ENCODE peak calls at places on chromosomes 4 and X, in ten cellular contexts. U is cardiac muscle cell, F is astrocyte, N is body of pancreas, L is psoas muscle, A is esophagus squamous epithelium, O is choroid plexus epithelial cell, X is cardiac fibroblast, G is A549, C is brain microvascular endothelial cell. E is an unnamed sample.

GRCh38 chr4:118224239-118224829 is 128.5 kb downstream of the PRSS12 start:
- DNase-seq in X (peak), L (no peak), N (no peak), F (peak), A (no peak), U (peak), O (peak), G (peak), C (peak), E (peak)

GRCh38 chr4:86959588-86960500 is 25.0 kb downstream of the AFF1 start:
- DNase-seq in N (no peak), U (peak), G (no peak), X (no peak), C (no peak), O (no peak), A (no peak), L (no peak), F (no peak), E (no peak)

GRCh38 chr4:102612824-102613366 is 111.7 kb downstream of the NFKB1 start:
- DNase-seq in G (no peak), N (no peak), F (no peak), C (no peak), A (no peak), U (no peak), X (no peak), O (no peak), L (no peak), E (no peak)

GRCh38 chrX:40158036-40158706 is 60.4 kb upstream of the BCOR start:
- DNase-seq in C (no peak), O (no peak), U (peak), F (no peak), N (no peak), L (peak), G (peak), X (no peak), A (no peak), E (no peak)

GRCh38 chr4:82394896-82395295 is 21.1 kb upstream of the HNRNPD start:
- DNase-seq in A (no peak), G (no peak), X (no peak), F (no peak), L (no peak), C (no peak), O (no peak), N (no peak), U (no peak), E (no peak)

GRCh38 chr4:67071641-67072040 is 473.7 kb downstream of the CENPC start:
- DNase-seq in G (no peak), F (no peak), U (no peak), X (no peak), C (no peak), L (no peak), A (no peak), N (no peak), O (no peak), E (no peak)

GRCh38 chr4:20591571-20592455 is 108.4 kb upstream of the PACRGL start:
- DNase-seq in U (no peak), C (no peak), F (no peak), O (no peak), L (no peak), G (no peak), N (no peak), X (no peak), A (no peak), E (no peak)

GRCh38 chr4:134999169-134999568 is 797.6 kb upstream of the PABPC4L start:
- DNase-seq in L (no peak), X (no peak), O (no peak), C (no peak), A (no peak), N (no peak), U (no peak), F (no peak), G (no peak), E (no peak)

GRCh38 chrX:9864011-9864410 is 77.8 kb downstream of the SHROOM2 start:
- DNase-seq in F (no peak), A (no peak), C (no peak), O (no peak), L (no peak), U (peak), X (no peak), N (no peak), G (no peak), E (no peak)

GRCh38 chr4:113293043-113293560 is 243.6 kb downstream of the ANK2 start:
- DNase-seq in C (peak), N (no peak), X (peak), O (peak), F (peak), A (no peak), G (no peak), L (no peak), U (no peak), E (no peak)

GRCh38 chrX:153972368-153973126 is at the start of gene TMEM187:
- DNase-seq in C (peak), L (peak), A (no peak), O (peak), F (peak), G (peak), N (peak), U (peak), X (peak), E (no peak)

GRCh38 chr4:140943887-140944515 is 187.8 kb upstream of the TBC1D9 start:
- DNase-seq in C (peak), U (no peak), A (no peak), X (peak), L (no peak), N (no peak), G (no peak), F (peak), O (peak), E (no peak)

GRCh38 chrX:37348237-37349130 is 680 bp upstream of the PRRG1 start:
- DNase-seq in U (no peak), G (no peak), L (no peak), X (peak), F (peak), O (peak), C (no peak), A (no peak), N (no peak), E (no peak)

GRCh38 chr4:128565565-128566186 is 243.8 kb upstream of the JADE1 start:
- DNase-seq in G (no peak), F (no peak), L (peak), C (no peak), U (peak), N (peak), O (peak), X (peak), A (no peak), E (no peak)

GRCh38 chr4:79689735-79690134 is 281.7 kb upstream of the GK2 start:
- DNase-seq in C (no peak), G (no peak), N (no peak), L (no peak), O (no peak), A (no peak), X (no peak), F (no peak), U (no peak), E (no peak)

GRCh38 chrX:13087322-13088154 is 43.1 kb upstream of the FAM9C start:
- DNase-seq in F (peak), L (no peak), A (no peak), O (peak), C (peak), G (no peak), N (no peak), X (peak), U (no peak), E (no peak)

GRCh38 chr4:103207673-103208072 is 9.5 kb upstream of the CENPE start:
- DNase-seq in U (peak), F (no peak), O (no peak), C (no peak), L (no peak), G (no peak), N (peak), X (no peak), A (no peak), E (no peak)

GRCh38 chrX:147498796-147499195 is 412.9 kb upstream of the FMR1 start:
- DNase-seq in L (no peak), F (no peak), G (no peak), U (no peak), X (no peak), O (no peak), A (no peak), C (no peak), N (no peak), E (no peak)

GRCh38 chr4:170004656-170005250 is 21.4 kb downstream of the MFAP3L start:
- DNase-seq in F (peak), L (no peak), C (no peak), U (no peak), A (no peak), X (no peak), O (no peak), G (no peak), N (no peak), E (no peak)

GRCh38 chr4:17578482-17578891 is 1.5 kb downstream of the LAP3 start:
- DNase-seq in G (no peak), C (no peak), O (peak), L (no peak), U (no peak), F (no peak), X (peak), N (no peak), A (no peak), E (no peak)

GRCh38 chr4:17580969-17581368 is 4.0 kb downstream of the LAP3 start:
- DNase-seq in O (peak), A (no peak), G (no peak), X (peak), F (peak), C (peak), L (no peak), N (no peak), U (no peak), E (no peak)

GRCh38 chr4:17576932-17577659 is at the start of gene LAP3:
- DNase-seq in X (peak), N (peak), L (peak), C (peak), U (peak), A (peak), O (peak), G (peak), F (peak), E (peak)

GRCh38 chr4:17574206-17574605 is 2.8 kb upstream of the LAP3 start:
- DNase-seq in A (no peak), O (no peak), X (no peak), L (no peak), N (no peak), F (no peak), U (no peak), C (no peak), G (no peak), E (no peak)

GRCh38 chr4:17577660-17578481 is 873 bp downstream of the LAP3 start:
- DNase-seq in C (peak), A (no peak), F (peak), N (peak), G (peak), X (peak), O (peak), U (peak), L (peak), E (no peak)
- TF ChIP-seq CTCF in C (peak), A (no peak), F (no peak), N (no peak), G (no peak), X (no peak), O (no peak), U (no peak), L (no peak), E (no peak)

DNA sequence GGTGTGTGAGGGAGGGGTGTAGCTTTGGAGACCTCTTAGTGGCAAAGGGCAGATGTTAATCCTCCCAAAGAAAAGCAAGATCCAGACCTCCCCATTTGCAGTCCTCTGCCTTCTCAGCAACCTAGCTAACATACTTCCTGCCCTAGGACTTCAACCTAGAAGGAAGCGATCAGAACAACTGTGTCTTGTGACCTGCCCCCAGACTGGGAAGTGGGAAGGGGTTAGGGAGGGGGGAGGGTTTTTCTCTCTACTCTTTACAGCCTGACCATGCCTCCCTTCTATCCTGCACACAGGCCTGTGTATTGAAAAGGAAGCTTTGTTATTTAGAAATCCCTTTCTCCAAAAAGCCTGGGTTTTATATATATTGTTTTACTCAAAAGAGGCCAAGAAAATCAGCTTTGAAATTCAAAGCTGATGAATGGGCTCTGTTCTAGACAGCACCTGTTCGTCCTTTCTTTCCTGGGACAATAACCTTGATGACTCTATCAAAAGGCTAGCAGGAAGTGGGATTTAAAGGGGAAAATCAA is 35.2 kb upstream of the SMS start:
- DNase-seq in O (no peak), X (no peak), L (no peak), A (no peak), C (no peak), F (no peak), U (no peak), N (no peak), G (no peak), E (no peak)
- H3K4me3 ChIP-seq in O (no peak), X (no peak), L (no peak), A (no peak), C (no peak), F (no peak), U (no peak), N (no peak), G (no peak), E (no peak)

DNA sequence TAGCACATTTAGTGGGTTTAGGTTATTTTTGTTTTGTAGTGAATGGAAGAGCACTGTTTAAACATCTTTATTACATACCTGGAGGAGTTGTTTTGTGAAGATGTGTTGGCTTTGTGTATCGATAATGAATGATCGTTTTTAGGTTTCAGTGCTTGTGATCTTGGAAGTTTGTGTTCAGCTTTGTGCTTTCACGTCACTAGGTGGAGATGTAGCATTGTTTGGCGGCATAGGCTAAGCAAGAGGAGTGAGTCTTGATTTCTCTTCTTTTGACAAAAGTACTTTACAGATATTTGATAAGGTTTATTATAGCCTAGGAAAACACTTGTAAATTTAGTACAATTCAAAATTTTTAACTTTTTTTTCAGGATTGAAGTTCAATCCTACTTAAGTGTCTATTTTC is 50.4 kb downstream of the PDK3 start:
- DNase-seq in F (no peak), A (no peak), N (no peak), X (peak), G (no peak), L (no peak), C (peak), U (peak), O (peak), E (no peak)
- TF ChIP-seq CTCF in F (no peak), A (no peak), N (no peak), X (no peak), G (peak), L (peak), C (peak), U (peak), O (peak), E (peak)

GRCh38 chr4:52551487-52551886 is 107.6 kb downstream of the USP46 start:
- DNase-seq in G (no peak), O (no peak), X (peak), F (no peak), A (no peak), N (no peak), L (no peak), U (no peak), C (no peak), E (no peak)

GRCh38 chr4:52555356-52555716 is 103.8 kb downstream of the USP46 start:
- DNase-seq in C (no peak), A (no peak), O (no peak), L (no peak), F (no peak), N (no peak), U (no peak), G (no peak), X (no peak), E (no peak)

GRCh38 chr4:52552778-52553177 is 106.3 kb downstream of the USP46 start:
- DNase-seq in L (no peak), O (no peak), F (no peak), G (no peak), C (no peak), X (no peak), A (no peak), U (no peak), N (no peak), E (no peak)

GRCh38 chr4:52550186-52550585 is 108.9 kb downstream of the USP46 start:
- DNase-seq in U (peak), X (no peak), A (no peak), G (no peak), O (peak), L (no peak), C (no peak), F (no peak), N (no peak), E (no peak)

GRCh38 chr4:52554606-52555355 is 104.3 kb downstream of the USP46 start:
- DNase-seq in X (no peak), O (no peak), A (no peak), F (no peak), U (no peak), G (no peak), N (no peak), L (no peak), C (no peak), E (no peak)
- H3K4me3 ChIP-seq in X (no peak), O (no peak), A (no peak), F (no peak), U (no peak), G (no peak), N (no peak), L (no peak), C (no peak), E (no peak)

E was measured in LNCaP clone FGC.